ENCODE peak calls at places on chromosomes 5 and 9, in ten cellular contexts. O is keratinocyte; B is activated naive CD4-positive, alpha-beta T cell treated with Interleukin-2 at 50 U/mL for 16 hours; M is activated naive CD8-positive, alpha-beta T cell treated with anti-CD3 and anti-CD28 coated beads, Interleukin-2, amount 50 U/mL, for 24 hours; X is NCI-H1105 treated with DMSO at 0.1 percent for 48 hours; S is central memory CD4-positive, alpha-beta T cell; G is activated CD4-positive, alpha-beta memory T cell treated with anti-CD3 and anti-CD28 coated beads for 36 hours; J is T-cell; R is RWPE1; Q is PC-9. P is an unnamed sample.

GRCh38 chr9:93183663-93184438 is at the start of gene WNK2:
- DNase-seq in X (peak; percentile 56), J (peak; percentile 35), R (peak; percentile 89), Q (peak; percentile 79), M (peak; percentile 38), O (no peak), S (peak; percentile 37), B (peak; percentile 47), G (peak; percentile 44), P (peak; percentile 77)

GRCh38 chr9:96719538-96720315 is 58.2 kb downstream of the ZNF510 start:
- DNase-seq in S (no peak), R (peak; percentile 88), X (peak; percentile 90), Q (no peak), O (no peak), G (peak; percentile 14), J (no peak), M (peak; percentile 4), B (no peak), P (no peak)

GRCh38 chr5:33579163-33579562 is 138.4 kb downstream of the TARS1 start:
- DNase-seq in G (no peak), O (no peak), B (no peak), X (no peak), J (no peak), Q (no peak), S (no peak), M (no peak), R (no peak), P (no peak)

GRCh38 chr9:124770359-124771020 is 621 bp downstream of the NR6A1 start:
- DNase-seq in G (peak; percentile 27), J (peak; percentile 20), S (no peak), Q (peak; percentile 28), X (no peak), R (peak; percentile 69), B (peak; percentile 22), O (no peak), M (peak; percentile 23), P (peak; percentile 78)

GRCh38 chr5:96172436-96172835 is 210.8 kb upstream of the ELL2 start:
- DNase-seq in X (no peak), G (no peak), Q (no peak), O (no peak), R (no peak), B (no peak), J (no peak), S (no peak), M (no peak), P (no peak)

GRCh38 chr9:93955356-93956182 is 414 bp upstream of the BARX1 start:
- DNase-seq in S (peak; percentile 28), X (peak; percentile 91), M (peak; percentile 67), G (peak; percentile 48), B (peak; percentile 31), J (peak; percentile 40), Q (no peak), O (no peak), R (no peak), P (peak; percentile 82)

GRCh38 chr9:101569736-101570501 is 24.9 kb downstream of the PPP3R2 start:
- DNase-seq in X (no peak), R (no peak), M (no peak), S (peak; percentile 70), B (no peak), Q (no peak), G (no peak), O (no peak), J (peak; percentile 31), P (no peak)

GRCh38 chr5:119131530-119132313 is 60.8 kb downstream of the DMXL1 start:
- DNase-seq in B (no peak), X (no peak), O (no peak), J (no peak), R (no peak), G (no peak), S (no peak), Q (no peak), M (no peak), P (no peak)

GRCh38 chr5:139273572-139274264 is 19.8 kb upstream of the MATR3 start:
- DNase-seq in O (peak; percentile 74), Q (peak; percentile 94), R (peak; percentile 99), J (peak; percentile 81), S (peak; percentile 84), X (peak; percentile 50), M (peak; percentile 92), B (peak; percentile 88), G (peak; percentile 93), P (peak; percentile 95)

GRCh38 chr5:115936031-115936430 is 26.2 kb upstream of the LVRN start:
- DNase-seq in J (no peak), S (no peak), R (no peak), X (no peak), M (no peak), G (no peak), B (no peak), Q (no peak), O (no peak), P (no peak)

GRCh38 chr9:76615149-76615548 is 149.1 kb upstream of the PCA3 start:
- DNase-seq in S (no peak), X (no peak), G (no peak), B (no peak), R (no peak), J (no peak), Q (no peak), M (no peak), O (no peak), P (no peak)

GRCh38 chr5:148653840-148654781 is at the start of gene HTR4:
- DNase-seq in M (no peak), O (no peak), Q (no peak), G (no peak), B (no peak), X (peak; percentile 1), R (no peak), S (no peak), J (no peak), P (peak; percentile 36)

GRCh38 chr5:135008981-135009735 is 24.9 kb downstream of the PITX1 start:
- DNase-seq in M (no peak), J (no peak), G (no peak), R (no peak), X (peak; percentile 13), O (no peak), S (no peak), B (no peak), Q (no peak), P (no peak)

GRCh38 chr9:77614671-77615070 is 33.5 kb downstream of the GNA14 start:
- DNase-seq in R (no peak), S (no peak), B (no peak), O (no peak), Q (no peak), G (no peak), J (no peak), M (no peak), X (no peak), P (no peak)

GRCh38 chr5:137055271-137055872 is 443.8 kb downstream of the SPOCK1 start:
- DNase-seq in S (no peak), B (no peak), J (no peak), R (no peak), X (no peak), M (no peak), O (no peak), Q (no peak), G (no peak), P (no peak)

GRCh38 chr9:70792796-70793195 is 328.6 kb downstream of the TRPM3 start:
- DNase-seq in O (no peak), B (no peak), X (no peak), S (no peak), J (no peak), G (no peak), Q (no peak), R (no peak), M (no peak), P (no peak)

GRCh38 chr9:114503522-114504340 is 1.5 kb downstream of the WHRN start:
- DNase-seq in R (no peak), O (no peak), S (no peak), X (peak; percentile 18), B (no peak), M (no peak), G (no peak), J (no peak), Q (no peak), P (no peak)

GRCh38 chr5:138068742-138069375 is 15.0 kb upstream of the WNT8A start:
- DNase-seq in B (peak; percentile 73), O (peak; percentile 21), Q (peak; percentile 74), M (peak; percentile 82), J (peak; percentile 68), R (peak; percentile 83), X (peak; percentile 32), S (peak; percentile 46), G (peak; percentile 82), P (peak; percentile 54)

GRCh38 chr9:75798484-75798883 is 92.0 kb upstream of the PCSK5 start:
- DNase-seq in M (no peak), B (no peak), Q (no peak), O (no peak), G (no peak), S (no peak), X (no peak), R (no peak), J (no peak), P (no peak)

GRCh38 chr9:118529210-118529609 is 825.0 kb downstream of the TLR4 start:
- DNase-seq in Q (no peak), R (no peak), B (no peak), G (no peak), X (no peak), J (no peak), M (no peak), S (no peak), O (no peak), P (no peak)

GRCh38 chr5:156815988-156816599 is 34.0 kb upstream of the PPP1R2B start:
- DNase-seq in G (peak; percentile 53), Q (no peak), B (peak; percentile 10), S (no peak), M (peak; percentile 36), J (no peak), O (no peak), X (no peak), R (no peak), P (peak; percentile 64)

GRCh38 chr5:77326986-77327734 is 116.7 kb downstream of the PDE8B start:
- DNase-seq in O (no peak), G (no peak), Q (no peak), J (no peak), X (no peak), B (no peak), S (no peak), R (no peak), M (no peak), P (no peak)

GRCh38 chr9:23123048-23123632 is 676.5 kb downstream of the DMRTA1 start:
- DNase-seq in Q (peak; percentile 0), X (peak; percentile 27), O (no peak), R (peak; percentile 16), J (no peak), B (no peak), G (no peak), S (no peak), M (no peak), P (peak; percentile 69)

GRCh38 chr5:172104021-172104420 is 84.0 kb downstream of the STK10 start:
- DNase-seq in G (no peak), S (no peak), X (no peak), B (no peak), J (no peak), R (no peak), O (no peak), M (no peak), Q (peak; percentile 22), P (no peak)

GRCh38 chr9:96139592-96140251 is 162.3 kb downstream of the HSD17B3 start:
- DNase-seq in O (no peak), M (no peak), J (no peak), R (peak; percentile 68), B (no peak), X (peak; percentile 88), Q (no peak), G (no peak), S (no peak), P (no peak)